ENCODE peak calls at places on chromosomes 5 and 9, in five cellular contexts. B, L, N, E and F are unnamed samples.

GRCh38 chr5:54994628-54995027 is 9.2 kb upstream of the ESM1 start:
- DNase-seq in B (no peak), E (no peak), L (no peak), N (no peak), F (no peak)

GRCh38 chr5:133735346-133735745 is 123.0 kb upstream of the FSTL4 start:
- DNase-seq in B (peak; percentile 28), L (no peak), N (no peak), E (no peak), F (no peak)

GRCh38 chr5:10635257-10635860 is 71.5 kb downstream of the ANKRD33B start:
- DNase-seq in E (no peak), B (peak; percentile 65), L (no peak), N (peak; percentile 31), F (no peak)

GRCh38 chr5:157732784-157733262 is 1.6 kb downstream of the THG1L start:
- DNase-seq in L (no peak), N (no peak), E (no peak), B (no peak), F (no peak)

GRCh38 chr5:14712131-14712530 is 47.6 kb downstream of the OTULIN start:
- DNase-seq in E (no peak), N (no peak), L (no peak), B (no peak), F (no peak)

GRCh38 chr9:114314881-114315722 is 7.8 kb upstream of the ORM1 start:
- DNase-seq in B (no peak), N (no peak), L (no peak), E (no peak), F (peak; percentile 41)

GRCh38 chr9:28688172-28688571 is 1114.9 kb upstream of the C9orf72 start:
- DNase-seq in E (peak; percentile 58), L (no peak), N (no peak), B (no peak), F (no peak)

GRCh38 chr5:73596705-73597328 is 29.2 kb upstream of the ARHGEF28 start:
- DNase-seq in E (peak; percentile 27), L (no peak), B (peak; percentile 37), N (no peak), F (no peak)

GRCh38 chr5:181173420-181174342 is 26.3 kb downstream of the OR2V2 start:
- DNase-seq in L (no peak), E (no peak), N (peak; percentile 34), B (peak; percentile 91), F (no peak)

GRCh38 chr5:107937198-107937597 is 266.5 kb upstream of the EFNA5 start:
- DNase-seq in N (no peak), E (peak; percentile 27), L (no peak), B (no peak), F (no peak)

GRCh38 chr5:107633171-107633901 is 37.4 kb downstream of the EFNA5 start:
- DNase-seq in B (peak; percentile 45), E (no peak), N (no peak), L (no peak), F (no peak)

GRCh38 chr9:137679249-137679648 is 60.4 kb downstream of the EHMT1 start:
- DNase-seq in L (no peak), B (no peak), N (no peak), E (peak; percentile 74), F (no peak)

GRCh38 chr9:72092820-72093219 is 32.4 kb upstream of the C9orf57 start:
- DNase-seq in B (no peak), E (no peak), L (no peak), N (no peak), F (no peak)

GRCh38 chr5:104739905-104740304 is 1177.3 kb upstream of the NUDT12 start:
- DNase-seq in B (no peak), E (no peak), L (no peak), N (no peak), F (no peak)

GRCh38 chr5:133373121-133373870 is 239.0 kb downstream of the FSTL4 start:
- DNase-seq in N (no peak), B (no peak), L (no peak), E (no peak), F (no peak)

GRCh38 chr9:114779352-114779845 is 26.4 kb downstream of the TNFSF15 start:
- DNase-seq in B (no peak), N (no peak), E (no peak), L (no peak), F (peak; percentile 28)

GRCh38 chr5:91219141-91219802 is 163.8 kb downstream of the ARRDC3 start:
- DNase-seq in L (no peak), N (no peak), E (no peak), B (peak; percentile 97), F (no peak)

GRCh38 chr9:138049085-138049778 is 171.7 kb downstream of the CACNA1B start:
- DNase-seq in N (no peak), B (no peak), E (no peak), L (no peak), F (no peak)

GRCh38 chr9:83012160-83012559 is 50.8 kb downstream of the RASEF start:
- DNase-seq in E (no peak), N (no peak), L (no peak), B (peak; percentile 23), F (no peak)

GRCh38 chr5:7741415-7742065 is 109.4 kb downstream of the CFAP90 start:
- DNase-seq in B (no peak), E (no peak), L (no peak), N (no peak), F (no peak)

GRCh38 chr5:67166886-67167285 is 29.7 kb downstream of the CD180 start:
- DNase-seq in N (no peak), B (no peak), L (no peak), E (no peak), F (no peak)

GRCh38 chr5:33734541-33734940 is 157.2 kb downstream of the ADAMTS12 start:
- DNase-seq in E (no peak), L (no peak), B (peak; percentile 65), N (no peak), F (no peak)